ENCODE peak calls at places on chromosomes 5 and 9, in five cellular contexts. Z, H, N, T and B are unnamed samples.

GRCh38 chr5:104265531-104266130 is 703.0 kb upstream of the NUDT12 start:
- DNase-seq in Z (no peak), H (no peak), N (no peak), T (no peak), B (no peak)

GRCh38 chr9:99026956-99027298 is 78.0 kb upstream of the TGFBR1 start:
- DNase-seq in Z (no peak), H (no peak), N (no peak), T (no peak), B (no peak)

GRCh38 chr9:114733814-114734213 is 51.8 kb upstream of the TEX48 start:
- DNase-seq in Z (peak), H (no peak), N (no peak), T (no peak), B (no peak)

GRCh38 chr5:176879663-176880392 is 19.3 kb downstream of the HK3 start:
- DNase-seq in Z (no peak), H (no peak), N (no peak), T (no peak), B (no peak)

GRCh38 chr5:180668835-180669596 is 19.6 kb upstream of the FLT4 start:
- DNase-seq in Z (no peak), H (no peak), N (no peak), T (no peak), B (no peak)

GRCh38 chr9:78777747-78778146 is 480.8 kb downstream of the PSAT1 start:
- DNase-seq in Z (no peak), H (no peak), N (no peak), T (no peak), B (no peak)

GRCh38 chr5:104347119-104347708 is 784.6 kb upstream of the NUDT12 start:
- DNase-seq in Z (no peak), H (no peak), N (no peak), T (no peak), B (no peak)

GRCh38 chr9:71647094-71647591 is 121.2 kb downstream of the CEMIP2 start:
- DNase-seq in Z (peak), H (no peak), N (peak), T (peak), B (no peak)

GRCh38 chr9:13975628-13976250 is 338.2 kb downstream of the NFIB start:
- DNase-seq in Z (no peak), H (no peak), N (no peak), T (no peak), B (no peak)

GRCh38 chr5:127042593-127042992 is 12.2 kb upstream of the MARCHF3 start:
- DNase-seq in Z (peak), H (no peak), N (no peak), T (no peak), B (no peak)

GRCh38 chr5:50863771-50864170 is 197.3 kb downstream of the PARP8 start:
- DNase-seq in Z (no peak), H (no peak), N (no peak), T (no peak), B (no peak)

GRCh38 chr5:71693828-71694427 is 25.1 kb upstream of the CARTPT start:
- DNase-seq in Z (no peak), H (no peak), N (no peak), T (no peak), B (no peak)

GRCh38 chr5:142655339-142656267 is 30.3 kb downstream of the FGF1 start:
- DNase-seq in Z (peak), H (peak), N (peak), T (peak), B (peak)

GRCh38 chr9:7315116-7315515 is 484.5 kb downstream of the DMAC1 start:
- DNase-seq in Z (no peak), H (no peak), N (no peak), T (no peak), B (no peak)

GRCh38 chr5:134784241-134784920 is 25.8 kb downstream of the DDX46 start:
- DNase-seq in Z (no peak), H (no peak), N (no peak), T (no peak), B (peak)

GRCh38 chr5:1723957-1724821 is 75.4 kb downstream of the MRPL36 start:
- DNase-seq in Z (no peak), H (no peak), N (peak), T (no peak), B (no peak)

GRCh38 chr9:134682026-134682425 is 40.4 kb downstream of the COL5A1 start:
- DNase-seq in Z (no peak), H (no peak), N (no peak), T (no peak), B (no peak)

GRCh38 chr9:137439158-137439714 is 1.9 kb downstream of the ENTPD8 start:
- DNase-seq in Z (no peak), H (no peak), N (no peak), T (no peak), B (no peak)

GRCh38 chr5:81245871-81246235 is 12.7 kb downstream of the CKMT2 start:
- DNase-seq in Z (no peak), H (no peak), N (no peak), T (no peak), B (no peak)

GRCh38 chr5:125487231-125487630 is 740.8 kb upstream of the ZNF608 start:
- DNase-seq in Z (no peak), H (no peak), N (no peak), T (no peak), B (no peak)

GRCh38 chr5:116088062-116088461 is 3.2 kb downstream of the COMMD10 start:
- DNase-seq in Z (no peak), H (no peak), N (no peak), T (no peak), B (no peak)

GRCh38 chr5:151202381-151203139 is 21.3 kb downstream of the CCDC69 start:
- DNase-seq in Z (peak), H (no peak), N (no peak), T (no peak), B (no peak)

GRCh38 chr9:136052433-136052880 is 42.6 kb downstream of the NACC2 start:
- DNase-seq in Z (peak), H (no peak), N (no peak), T (peak), B (no peak)

GRCh38 chr9:12702160-12702758 is 9.1 kb downstream of the TYRP1 start:
- DNase-seq in Z (peak), H (peak), N (peak), T (no peak), B (peak)

GRCh38 chr9:93549636-93550035 is 26.7 kb upstream of the PHF2 start:
- DNase-seq in Z (no peak), H (no peak), N (no peak), T (no peak), B (no peak)

GRCh38 chr5:72955143-72955767 is 586 bp upstream of the FCHO2 start:
- DNase-seq in Z (no peak), H (no peak), N (no peak), T (peak), B (no peak)

GRCh38 chr5:42951847-42952411 is 88.2 kb downstream of the ANXA2R start:
- DNase-seq in Z (no peak), H (no peak), N (no peak), T (peak), B (no peak)

GRCh38 chr9:134061688-134062371 is 6.0 kb downstream of the BRD3 start:
- DNase-seq in Z (no peak), H (no peak), N (no peak), T (peak), B (no peak)

GRCh38 chr9:77945798-77946197 is 85.8 kb downstream of the GNAQ start:
- DNase-seq in Z (no peak), H (no peak), N (no peak), T (no peak), B (no peak)

GRCh38 chr5:115948013-115948605 is 14.2 kb upstream of the LVRN start:
- DNase-seq in Z (no peak), H (no peak), N (no peak), T (no peak), B (no peak)

GRCh38 chr5:4907636-4908035 is 232.5 kb upstream of the ADAMTS16 start:
- DNase-seq in Z (no peak), H (no peak), N (no peak), T (no peak), B (no peak)

GRCh38 chr5:145853952-145854351 is 18.8 kb upstream of the PRELID2 start:
- DNase-seq in Z (no peak), H (no peak), N (no peak), T (no peak), B (no peak)

GRCh38 chr9:35918780-35919179 is 9.5 kb downstream of the SPAAR start:
- DNase-seq in Z (no peak), H (no peak), N (no peak), T (no peak), B (no peak)
- TF ChIP-seq CTCF in Z (no peak), H (no peak), N (no peak), T (no peak), B (no peak)

GRCh38 chr5:79829260-79829659 is 139.6 kb downstream of the CMYA5 start:
- DNase-seq in Z (no peak), H (peak), N (no peak), T (no peak), B (no peak)
- TF ChIP-seq CTCF in Z (peak), H (peak), N (no peak), T (no peak), B (peak)

GRCh38 chr9:17402309-17402708 is 176.6 kb upstream of the SH3GL2 start:
- DNase-seq in Z (no peak), H (no peak), N (no peak), T (no peak), B (no peak)
- TF ChIP-seq CTCF in Z (peak), H (peak), N (no peak), T (no peak), B (no peak)

GRCh38 chr9:38386319-38386895 is 6.1 kb upstream of the ALDH1B1 start:
- DNase-seq in Z (no peak), H (no peak), N (no peak), T (no peak), B (no peak)
- TF ChIP-seq CTCF in Z (no peak), H (no peak), N (no peak), T (no peak), B (no peak)

DNA sequence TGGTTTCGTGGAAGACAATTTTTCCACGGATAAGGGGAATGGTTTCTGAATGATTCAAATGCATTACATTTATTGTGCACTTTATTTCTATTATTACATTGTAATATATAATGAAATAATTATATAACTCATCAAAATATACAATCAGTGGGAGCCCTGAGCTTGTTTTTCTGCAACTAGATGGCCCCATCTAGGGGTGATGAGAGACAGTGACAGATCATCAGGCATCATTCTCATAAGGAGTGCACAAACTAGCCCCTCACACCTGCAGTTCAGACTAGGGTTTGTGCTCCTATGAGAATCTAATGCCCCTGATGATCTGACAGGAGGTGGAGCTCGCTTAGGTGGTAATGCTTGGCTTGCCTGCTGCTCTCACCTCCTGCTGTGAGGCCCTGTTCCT is 6.4 kb downstream of the ISCA1 start:
- DNase-seq in Z (peak), H (no peak), N (no peak), T (no peak), B (no peak)
- TF ChIP-seq CTCF in Z (peak), H (peak), N (no peak), T (no peak), B (peak)